ENCODE peak calls at places on chromosome 6, in eight cellular contexts. One of them, this sample, is unnamed.

GRCh38 chr6:168496139-168496840 is 55.3 kb downstream of the SMOC2 start:
- DNase-seq in stimulated activated CD4-positive, alpha-beta T cell treated with anti-CD3 and anti-CD28 coated beads, Interleukin-4, amount 100 ng/mL, for 4 hours: no peak
- DNase-seq in T-helper 22 cell: no peak
- DNase-seq in nephron progenitor cell: no peak
- DNase-seq in endothelial cell: no peak
- DNase-seq in T-helper 1 cell: no peak
- DNase-seq in CD8-positive, alpha-beta T cell: no peak
- DNase-seq in activated T-cell treated with anti-CD3 and anti-CD28 coated beads for 4 hours: no peak
- DNase-seq in this sample: no peak

GRCh38 chr6:28522594-28523557 is 2.8 kb upstream of the GPX5 start:
- DNase-seq in stimulated activated CD4-positive, alpha-beta T cell treated with anti-CD3 and anti-CD28 coated beads, Interleukin-4, amount 100 ng/mL, for 4 hours: peak
- DNase-seq in T-helper 22 cell: no peak
- DNase-seq in nephron progenitor cell: no peak
- DNase-seq in endothelial cell: no peak
- DNase-seq in T-helper 1 cell: peak
- DNase-seq in CD8-positive, alpha-beta T cell: no peak
- DNase-seq in activated T-cell treated with anti-CD3 and anti-CD28 coated beads for 4 hours: no peak
- DNase-seq in this sample: no peak

GRCh38 chr6:97427648-97428047 is 144.6 kb upstream of the MMS22L start:
- DNase-seq in stimulated activated CD4-positive, alpha-beta T cell treated with anti-CD3 and anti-CD28 coated beads, Interleukin-4, amount 100 ng/mL, for 4 hours: no peak
- DNase-seq in T-helper 22 cell: no peak
- DNase-seq in nephron progenitor cell: no peak
- DNase-seq in endothelial cell: no peak
- DNase-seq in T-helper 1 cell: no peak
- DNase-seq in CD8-positive, alpha-beta T cell: no peak
- DNase-seq in activated T-cell treated with anti-CD3 and anti-CD28 coated beads for 4 hours: no peak
- DNase-seq in this sample: no peak

GRCh38 chr6:168035098-168035660 is 37.7 kb downstream of the KIF25 start:
- DNase-seq in stimulated activated CD4-positive, alpha-beta T cell treated with anti-CD3 and anti-CD28 coated beads, Interleukin-4, amount 100 ng/mL, for 4 hours: no peak
- DNase-seq in T-helper 22 cell: no peak
- DNase-seq in nephron progenitor cell: peak
- DNase-seq in endothelial cell: peak
- DNase-seq in T-helper 1 cell: no peak
- DNase-seq in CD8-positive, alpha-beta T cell: no peak
- DNase-seq in activated T-cell treated with anti-CD3 and anti-CD28 coated beads for 4 hours: no peak
- DNase-seq in this sample: no peak

GRCh38 chr6:85747654-85748053 is 105.0 kb upstream of the SYNCRIP start:
- DNase-seq in stimulated activated CD4-positive, alpha-beta T cell treated with anti-CD3 and anti-CD28 coated beads, Interleukin-4, amount 100 ng/mL, for 4 hours: no peak
- DNase-seq in T-helper 22 cell: no peak
- DNase-seq in nephron progenitor cell: no peak
- DNase-seq in endothelial cell: no peak
- DNase-seq in T-helper 1 cell: no peak
- DNase-seq in CD8-positive, alpha-beta T cell: no peak
- DNase-seq in activated T-cell treated with anti-CD3 and anti-CD28 coated beads for 4 hours: no peak
- DNase-seq in this sample: no peak

GRCh38 chr6:110085285-110085684 is 94.2 kb downstream of the WASF1 start:
- DNase-seq in stimulated activated CD4-positive, alpha-beta T cell treated with anti-CD3 and anti-CD28 coated beads, Interleukin-4, amount 100 ng/mL, for 4 hours: no peak
- DNase-seq in T-helper 22 cell: no peak
- DNase-seq in nephron progenitor cell: no peak
- DNase-seq in endothelial cell: no peak
- DNase-seq in T-helper 1 cell: no peak
- DNase-seq in CD8-positive, alpha-beta T cell: no peak
- DNase-seq in activated T-cell treated with anti-CD3 and anti-CD28 coated beads for 4 hours: no peak
- DNase-seq in this sample: no peak

GRCh38 chr6:43853066-43853650 is 83.1 kb downstream of the VEGFA start:
- DNase-seq in stimulated activated CD4-positive, alpha-beta T cell treated with anti-CD3 and anti-CD28 coated beads, Interleukin-4, amount 100 ng/mL, for 4 hours: no peak
- DNase-seq in T-helper 22 cell: no peak
- DNase-seq in nephron progenitor cell: no peak
- DNase-seq in endothelial cell: no peak
- DNase-seq in T-helper 1 cell: no peak
- DNase-seq in CD8-positive, alpha-beta T cell: no peak
- DNase-seq in activated T-cell treated with anti-CD3 and anti-CD28 coated beads for 4 hours: no peak
- DNase-seq in this sample: no peak

GRCh38 chr6:130473886-130474285 is 108.1 kb downstream of the TMEM200A start:
- DNase-seq in stimulated activated CD4-positive, alpha-beta T cell treated with anti-CD3 and anti-CD28 coated beads, Interleukin-4, amount 100 ng/mL, for 4 hours: no peak
- DNase-seq in T-helper 22 cell: no peak
- DNase-seq in nephron progenitor cell: no peak
- DNase-seq in endothelial cell: no peak
- DNase-seq in T-helper 1 cell: no peak
- DNase-seq in CD8-positive, alpha-beta T cell: no peak
- DNase-seq in activated T-cell treated with anti-CD3 and anti-CD28 coated beads for 4 hours: no peak
- DNase-seq in this sample: no peak

GRCh38 chr6:138346302-138347195 is 31.2 kb upstream of the SMIM28 start:
- DNase-seq in stimulated activated CD4-positive, alpha-beta T cell treated with anti-CD3 and anti-CD28 coated beads, Interleukin-4, amount 100 ng/mL, for 4 hours: no peak
- DNase-seq in T-helper 22 cell: no peak
- DNase-seq in nephron progenitor cell: no peak
- DNase-seq in endothelial cell: no peak
- DNase-seq in T-helper 1 cell: no peak
- DNase-seq in CD8-positive, alpha-beta T cell: no peak
- DNase-seq in activated T-cell treated with anti-CD3 and anti-CD28 coated beads for 4 hours: no peak
- DNase-seq in this sample: no peak

GRCh38 chr6:154276810-154277577 is 79.6 kb downstream of the IPCEF1 start:
- DNase-seq in stimulated activated CD4-positive, alpha-beta T cell treated with anti-CD3 and anti-CD28 coated beads, Interleukin-4, amount 100 ng/mL, for 4 hours: no peak
- DNase-seq in T-helper 22 cell: no peak
- DNase-seq in nephron progenitor cell: no peak
- DNase-seq in endothelial cell: no peak
- DNase-seq in T-helper 1 cell: no peak
- DNase-seq in CD8-positive, alpha-beta T cell: no peak
- DNase-seq in activated T-cell treated with anti-CD3 and anti-CD28 coated beads for 4 hours: no peak
- DNase-seq in this sample: peak

GRCh38 chr6:112086744-112087135 is 542 bp downstream of the TUBE1 start:
- DNase-seq in stimulated activated CD4-positive, alpha-beta T cell treated with anti-CD3 and anti-CD28 coated beads, Interleukin-4, amount 100 ng/mL, for 4 hours: no peak
- DNase-seq in T-helper 22 cell: no peak
- DNase-seq in nephron progenitor cell: no peak
- DNase-seq in endothelial cell: no peak
- DNase-seq in T-helper 1 cell: no peak
- DNase-seq in CD8-positive, alpha-beta T cell: no peak
- DNase-seq in activated T-cell treated with anti-CD3 and anti-CD28 coated beads for 4 hours: no peak
- DNase-seq in this sample: peak

GRCh38 chr6:16174368-16175078 is 45.6 kb downstream of the MYLIP start:
- DNase-seq in stimulated activated CD4-positive, alpha-beta T cell treated with anti-CD3 and anti-CD28 coated beads, Interleukin-4, amount 100 ng/mL, for 4 hours: no peak
- DNase-seq in T-helper 22 cell: no peak
- DNase-seq in nephron progenitor cell: no peak
- DNase-seq in endothelial cell: no peak
- DNase-seq in T-helper 1 cell: no peak
- DNase-seq in CD8-positive, alpha-beta T cell: no peak
- DNase-seq in activated T-cell treated with anti-CD3 and anti-CD28 coated beads for 4 hours: no peak
- DNase-seq in this sample: no peak

GRCh38 chr6:16985484-16986284 is 116.2 kb upstream of the STMND1 start:
- DNase-seq in stimulated activated CD4-positive, alpha-beta T cell treated with anti-CD3 and anti-CD28 coated beads, Interleukin-4, amount 100 ng/mL, for 4 hours: no peak
- DNase-seq in T-helper 22 cell: no peak
- DNase-seq in nephron progenitor cell: no peak
- DNase-seq in endothelial cell: no peak
- DNase-seq in T-helper 1 cell: no peak
- DNase-seq in CD8-positive, alpha-beta T cell: no peak
- DNase-seq in activated T-cell treated with anti-CD3 and anti-CD28 coated beads for 4 hours: no peak
- DNase-seq in this sample: no peak

GRCh38 chr6:84455630-84456029 is 228.2 kb upstream of the CEP162 start:
- DNase-seq in stimulated activated CD4-positive, alpha-beta T cell treated with anti-CD3 and anti-CD28 coated beads, Interleukin-4, amount 100 ng/mL, for 4 hours: no peak
- DNase-seq in T-helper 22 cell: no peak
- DNase-seq in nephron progenitor cell: no peak
- DNase-seq in endothelial cell: no peak
- DNase-seq in T-helper 1 cell: no peak
- DNase-seq in CD8-positive, alpha-beta T cell: no peak
- DNase-seq in activated T-cell treated with anti-CD3 and anti-CD28 coated beads for 4 hours: no peak
- DNase-seq in this sample: no peak

GRCh38 chr6:134626589-134626988 is 308.7 kb upstream of the SGK1 start:
- DNase-seq in stimulated activated CD4-positive, alpha-beta T cell treated with anti-CD3 and anti-CD28 coated beads, Interleukin-4, amount 100 ng/mL, for 4 hours: no peak
- DNase-seq in T-helper 22 cell: no peak
- DNase-seq in nephron progenitor cell: no peak
- DNase-seq in endothelial cell: no peak
- DNase-seq in T-helper 1 cell: no peak
- DNase-seq in CD8-positive, alpha-beta T cell: no peak
- DNase-seq in activated T-cell treated with anti-CD3 and anti-CD28 coated beads for 4 hours: no peak
- DNase-seq in this sample: no peak

GRCh38 chr6:168095171-168095691 is 16.2 kb upstream of the FRMD1 start:
- DNase-seq in stimulated activated CD4-positive, alpha-beta T cell treated with anti-CD3 and anti-CD28 coated beads, Interleukin-4, amount 100 ng/mL, for 4 hours: no peak
- DNase-seq in T-helper 22 cell: no peak
- DNase-seq in nephron progenitor cell: no peak
- DNase-seq in endothelial cell: no peak
- DNase-seq in T-helper 1 cell: no peak
- DNase-seq in CD8-positive, alpha-beta T cell: no peak
- DNase-seq in activated T-cell treated with anti-CD3 and anti-CD28 coated beads for 4 hours: no peak
- DNase-seq in this sample: no peak

GRCh38 chr6:148790817-148791216 is 44.0 kb downstream of the UST start:
- DNase-seq in stimulated activated CD4-positive, alpha-beta T cell treated with anti-CD3 and anti-CD28 coated beads, Interleukin-4, amount 100 ng/mL, for 4 hours: no peak
- DNase-seq in T-helper 22 cell: no peak
- DNase-seq in nephron progenitor cell: no peak
- DNase-seq in endothelial cell: no peak
- DNase-seq in T-helper 1 cell: no peak
- DNase-seq in CD8-positive, alpha-beta T cell: no peak
- DNase-seq in activated T-cell treated with anti-CD3 and anti-CD28 coated beads for 4 hours: no peak
- DNase-seq in this sample: no peak

GRCh38 chr6:142871910-142872331 is 73.1 kb downstream of the HIVEP2 start:
- DNase-seq in stimulated activated CD4-positive, alpha-beta T cell treated with anti-CD3 and anti-CD28 coated beads, Interleukin-4, amount 100 ng/mL, for 4 hours: peak
- DNase-seq in T-helper 22 cell: peak
- DNase-seq in nephron progenitor cell: no peak
- DNase-seq in endothelial cell: no peak
- DNase-seq in T-helper 1 cell: peak
- DNase-seq in CD8-positive, alpha-beta T cell: no peak
- DNase-seq in activated T-cell treated with anti-CD3 and anti-CD28 coated beads for 4 hours: peak
- DNase-seq in this sample: peak

GRCh38 chr6:159929819-159930218 is 39.0 kb downstream of the MAS1 start:
- DNase-seq in stimulated activated CD4-positive, alpha-beta T cell treated with anti-CD3 and anti-CD28 coated beads, Interleukin-4, amount 100 ng/mL, for 4 hours: peak
- DNase-seq in T-helper 22 cell: peak
- DNase-seq in nephron progenitor cell: no peak
- DNase-seq in endothelial cell: no peak
- DNase-seq in T-helper 1 cell: peak
- DNase-seq in CD8-positive, alpha-beta T cell: peak
- DNase-seq in activated T-cell treated with anti-CD3 and anti-CD28 coated beads for 4 hours: peak
- DNase-seq in this sample: no peak

GRCh38 chr6:20203561-20204528 is 8.4 kb downstream of the MBOAT1 start:
- DNase-seq in stimulated activated CD4-positive, alpha-beta T cell treated with anti-CD3 and anti-CD28 coated beads, Interleukin-4, amount 100 ng/mL, for 4 hours: no peak
- DNase-seq in T-helper 22 cell: no peak
- DNase-seq in nephron progenitor cell: no peak
- DNase-seq in endothelial cell: no peak
- DNase-seq in T-helper 1 cell: no peak
- DNase-seq in CD8-positive, alpha-beta T cell: no peak
- DNase-seq in activated T-cell treated with anti-CD3 and anti-CD28 coated beads for 4 hours: no peak
- DNase-seq in this sample: no peak

This sample was measured in GF-D8.